ENCODE peak calls at places on chromosomes 11 and 22, in four cellular contexts. O is ACHN; K is COR-L47; M is stimulated activated CD4-positive, alpha-beta T cell treated with anti-CD3 and anti-CD28 coated beads, Interleukin-2, amount 100 ng/mL, for 48 hours. Q is an unnamed sample.

GRCh38 chr11:64258946-64259532 is 7.7 kb downstream of the PLCB3 start:
- DNase-seq in M (no peak), K (no peak), O (no peak), Q (no peak)

GRCh38 chr22:50102946-50103345 is 13.1 kb downstream of the MOV10L1 start:
- DNase-seq in O (no peak), K (no peak), M (no peak), Q (no peak)

GRCh38 chr22:45502215-45503070 is at the start of gene FBLN1:
- DNase-seq in K (peak; percentile 4), O (peak; percentile 11), M (no peak), Q (no peak)

GRCh38 chr11:27076121-27076589 is 35.5 kb downstream of the BBOX1 start:
- DNase-seq in K (peak; percentile 55), O (no peak), M (no peak), Q (no peak)

GRCh38 chr22:34800265-34800664 is 265.7 kb upstream of the ISX start:
- DNase-seq in M (no peak), K (no peak), O (no peak), Q (no peak)

GRCh38 chr11:1076061-1076665 is 1.5 kb downstream of the MUC2 start:
- DNase-seq in K (no peak), O (no peak), M (no peak), Q (no peak)

GRCh38 chr11:91819743-91820142 is 404.9 kb upstream of the FAT3 start:
- DNase-seq in O (no peak), M (no peak), K (no peak), Q (no peak)

GRCh38 chr11:70737816-70738630 is 339.7 kb downstream of the CTTN start:
- DNase-seq in M (no peak), K (no peak), O (no peak), Q (no peak)

GRCh38 chr11:95074806-95075563 is 8.3 kb downstream of the SRSF8 start:
- DNase-seq in K (peak; percentile 29), O (no peak), M (no peak), Q (no peak)

GRCh38 chr11:116829525-116830183 is at the start of gene APOC3:
- DNase-seq in O (no peak), M (no peak), K (no peak), Q (no peak)

GRCh38 chr22:41968601-41969000 is 642 bp upstream of the SEPTIN3 start:
- DNase-seq in M (no peak), K (peak; percentile 49), O (no peak), Q (no peak)

GRCh38 chr22:46148885-46149492 is 1.3 kb upstream of the PPARA start:
- DNase-seq in K (no peak), O (no peak), M (no peak), Q (no peak)

GRCh38 chr22:26109686-26110315 is 59.5 kb upstream of the SEZ6L start:
- DNase-seq in K (no peak), O (no peak), M (no peak), Q (no peak)

GRCh38 chr11:132822294-132822693 is 710.0 kb downstream of the OPCML start:
- DNase-seq in K (no peak), O (no peak), M (no peak), Q (no peak)

GRCh38 chr11:75262961-75263852 is 22.6 kb downstream of the TPBGL start:
- DNase-seq in K (no peak), M (no peak), O (no peak), Q (no peak)

GRCh38 chr11:118171274-118172062 is 5.0 kb downstream of the SCN2B start:
- DNase-seq in O (peak; percentile 54), M (peak; percentile 76), K (peak; percentile 62), Q (peak; percentile 20)

GRCh38 chr22:47629273-47629711 is 866.8 kb downstream of the TBC1D22A start:
- DNase-seq in M (no peak), K (no peak), O (no peak), Q (no peak)

GRCh38 chr11:64619196-64619595 is 28.2 kb downstream of the SLC22A12 start:
- DNase-seq in K (no peak), M (no peak), O (no peak), Q (no peak)

GRCh38 chr22:27875951-27876350 is 43.1 kb downstream of the PITPNB start:
- DNase-seq in M (no peak), O (no peak), K (no peak), Q (no peak)

GRCh38 chr22:32920032-32920628 is 118.6 kb downstream of the TIMP3 start:
- DNase-seq in O (no peak), M (no peak), K (no peak), Q (no peak)

GRCh38 chr22:23302171-23303002 is 122.1 kb downstream of the BCR start:
- DNase-seq in K (no peak), O (no peak), M (no peak), Q (no peak)

GRCh38 chr11:121958978-121959340 is 157.1 kb downstream of the BLID start:
- DNase-seq in M (no peak), K (no peak), O (no peak), Q (no peak)

GRCh38 chr11:75495749-75496641 is 29.7 kb downstream of the GDPD5 start:
- DNase-seq in O (no peak), K (no peak), M (no peak), Q (no peak)

GRCh38 chr11:58574851-58575250 is 805 bp downstream of the LPXN start:
- DNase-seq in O (peak; percentile 54), K (no peak), M (no peak), Q (no peak)

GRCh38 chr11:10875430-10876021 is 17.7 kb upstream of the ZBED5 start:
- DNase-seq in M (no peak), O (no peak), K (no peak), Q (no peak)

GRCh38 chr22:32788884-32789624 is 12.5 kb upstream of the TIMP3 start:
- DNase-seq in M (no peak), O (no peak), K (no peak), Q (no peak)

GRCh38 chr11:130403301-130403804 is 25.1 kb downstream of the ADAMTS8 start:
- DNase-seq in K (no peak), M (no peak), O (peak; percentile 36), Q (no peak)

GRCh38 chr11:131465746-131466145 is 95.3 kb downstream of the NTM start:
- DNase-seq in O (no peak), K (no peak), M (no peak), Q (no peak)

GRCh38 chr11:14519692-14520085 is 497 bp downstream of the PSMA1 start:
- DNase-seq in K (no peak), M (no peak), O (peak; percentile 27), Q (peak; percentile 3)

GRCh38 chr11:26231252-26231661 is 100.7 kb upstream of the ANO3 start:
- DNase-seq in K (no peak), O (no peak), M (no peak), Q (no peak)

GRCh38 chr22:39527481-39527961 is 5.0 kb downstream of the RPS19BP1 start:
- DNase-seq in K (no peak), M (no peak), O (no peak), Q (no peak)

GRCh38 chr22:26364066-26365015 is 64.7 kb upstream of the ASPHD2 start:
- DNase-seq in O (peak; percentile 87), M (peak; percentile 18), K (peak; percentile 89), Q (no peak)

GRCh38 chr11:61917043-61917356 is 366 bp downstream of the RAB3IL1 start:
- DNase-seq in M (no peak), O (no peak), K (no peak), Q (no peak)

GRCh38 chr11:111603633-111604130 is 1.4 kb downstream of the SIK2 start:
- DNase-seq in O (no peak), M (no peak), K (no peak), Q (no peak)

Q was measured in GF-D8.